ENCODE peak calls at places on chromosome X, in eight cellular contexts. X is colonic mucosa, Y is AG09309, R is fibroblast of villous mesenchyme, P is tibial artery, L is Peyer's patch, U is neural progenitor cell, N is glutamatergic neuron. H is an unnamed sample.

GRCh38 chrX:14694631-14695030 is 165.3 kb downstream of the GLRA2 start:
- DNase-seq in X (no peak), Y (peak), R (peak), P (no peak), L (no peak), U (no peak), N (no peak), H (no peak)

GRCh38 chrX:110265624-110266023 is 52.3 kb downstream of the AMMECR1 start:
- DNase-seq in X (no peak), Y (no peak), R (no peak), P (no peak), L (no peak), U (no peak), N (no peak), H (no peak)

GRCh38 chrX:25597561-25597960 is 540.6 kb upstream of the MAGEB18 start:
- DNase-seq in X (no peak), Y (no peak), R (no peak), P (no peak), L (no peak), U (no peak), N (no peak), H (no peak)

GRCh38 chrX:45709381-45709780 is 508.7 kb upstream of the DIPK2B start:
- DNase-seq in X (no peak), Y (no peak), R (no peak), P (no peak), L (no peak), U (no peak), N (no peak), H (no peak)

GRCh38 chrX:155857561-155857960 is 23.6 kb upstream of the VAMP7 start:
- DNase-seq in X (no peak), Y (no peak), R (peak), P (no peak), L (no peak), U (no peak), N (no peak), H (no peak)

GRCh38 chrX:68929332-68930150 is 100.7 kb downstream of the EFNB1 start:
- DNase-seq in X (no peak), Y (no peak), R (peak), P (no peak), L (no peak), U (no peak), N (no peak), H (no peak)

GRCh38 chrX:1599791-1600405 is 8.5 kb downstream of the AKAP17A start:
- DNase-seq in X (no peak), Y (no peak), R (no peak), P (peak), L (no peak), U (no peak), N (no peak), H (no peak)

GRCh38 chrX:68658530-68658929 is 11.1 kb downstream of the STARD8 start:
- DNase-seq in X (no peak), Y (no peak), R (peak), P (no peak), L (no peak), U (peak), N (peak), H (no peak)

GRCh38 chrX:994780-995179 is 217.7 kb downstream of the CRLF2 start:
- DNase-seq in X (no peak), Y (no peak), R (no peak), P (no peak), L (no peak), U (no peak), N (no peak), H (no peak)

GRCh38 chrX:103629295-103630170 is 758 bp downstream of the TCEAL1 start:
- DNase-seq in X (peak), Y (peak), R (peak), P (peak), L (peak), U (peak), N (peak), H (peak)

GRCh38 chrX:102185967-102186720 is 29.0 kb upstream of the TCP11X1 start:
- DNase-seq in X (no peak), Y (no peak), R (no peak), P (no peak), L (no peak), U (no peak), N (no peak), H (no peak)

GRCh38 chrX:109709129-109709631 is 23.9 kb downstream of the ACSL4 start:
- DNase-seq in X (no peak), Y (no peak), R (peak), P (no peak), L (no peak), U (no peak), N (no peak), H (no peak)

GRCh38 chrX:134469481-134469880 is 9.5 kb downstream of the HPRT1 start:
- DNase-seq in X (no peak), Y (no peak), R (peak), P (no peak), L (no peak), U (no peak), N (no peak), H (no peak)

DNA sequence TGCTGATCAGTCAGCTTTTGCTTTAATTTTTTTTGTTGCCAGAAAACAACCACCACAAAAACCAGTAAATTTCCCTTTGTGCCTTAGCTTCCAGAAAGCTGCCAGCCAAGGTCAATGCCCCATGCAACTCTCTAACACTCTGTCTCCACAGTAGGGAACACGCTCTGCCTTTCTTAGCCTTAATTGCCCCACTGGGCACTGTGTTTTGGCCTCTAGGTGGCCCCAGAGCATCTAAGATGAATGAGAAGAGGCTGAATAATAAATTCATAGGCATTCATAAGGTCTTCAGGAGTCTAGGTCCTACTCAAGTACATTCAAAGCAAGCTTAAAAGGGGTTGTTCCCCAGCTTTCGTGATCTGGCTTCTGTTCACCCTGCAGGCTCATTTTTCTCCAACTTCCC is 57.7 kb upstream of the PASD1 start:
- DNase-seq in X (no peak), Y (no peak), R (no peak), P (no peak), L (no peak), U (peak), N (peak), H (no peak)
- TF ChIP-seq CTCF in X (no peak), Y (no peak), R (peak), P (no peak), L (no peak), U (peak), N (no peak), H (peak)

GRCh38 chrX:49177338-49177833 is 5.7 kb downstream of the PLP2 start:
- DNase-seq in X (peak), Y (no peak), R (peak), P (no peak), L (no peak), U (no peak), N (no peak), H (no peak)
- TF ChIP-seq CTCF in X (no peak), Y (peak), R (peak), P (no peak), L (no peak), U (no peak), N (no peak), H (no peak)

GRCh38 chrX:85113746-85114145 is 110.1 kb downstream of the APOOL start:
- DNase-seq in X (no peak), Y (no peak), R (no peak), P (no peak), L (no peak), U (no peak), N (no peak), H (no peak)

GRCh38 chrX:85114171-85114570 is 110.5 kb downstream of the APOOL start:
- DNase-seq in X (no peak), Y (no peak), R (no peak), P (no peak), L (no peak), U (no peak), N (no peak), H (no peak)

GRCh38 chrX:85112270-85112669 is 108.6 kb downstream of the APOOL start:
- DNase-seq in X (peak), Y (no peak), R (no peak), P (no peak), L (no peak), U (no peak), N (no peak), H (no peak)

GRCh38 chrX:85109235-85109634 is 105.6 kb downstream of the APOOL start:
- DNase-seq in X (no peak), Y (no peak), R (no peak), P (no peak), L (no peak), U (peak), N (peak), H (no peak)

GRCh38 chrX:85111347-85111746 is 107.7 kb downstream of the APOOL start:
- DNase-seq in X (peak), Y (no peak), R (peak), P (no peak), L (no peak), U (no peak), N (no peak), H (no peak)
- TF ChIP-seq CTCF in X (peak), Y (peak), R (peak), P (peak), L (peak), U (peak), N (peak), H (peak)

DNA sequence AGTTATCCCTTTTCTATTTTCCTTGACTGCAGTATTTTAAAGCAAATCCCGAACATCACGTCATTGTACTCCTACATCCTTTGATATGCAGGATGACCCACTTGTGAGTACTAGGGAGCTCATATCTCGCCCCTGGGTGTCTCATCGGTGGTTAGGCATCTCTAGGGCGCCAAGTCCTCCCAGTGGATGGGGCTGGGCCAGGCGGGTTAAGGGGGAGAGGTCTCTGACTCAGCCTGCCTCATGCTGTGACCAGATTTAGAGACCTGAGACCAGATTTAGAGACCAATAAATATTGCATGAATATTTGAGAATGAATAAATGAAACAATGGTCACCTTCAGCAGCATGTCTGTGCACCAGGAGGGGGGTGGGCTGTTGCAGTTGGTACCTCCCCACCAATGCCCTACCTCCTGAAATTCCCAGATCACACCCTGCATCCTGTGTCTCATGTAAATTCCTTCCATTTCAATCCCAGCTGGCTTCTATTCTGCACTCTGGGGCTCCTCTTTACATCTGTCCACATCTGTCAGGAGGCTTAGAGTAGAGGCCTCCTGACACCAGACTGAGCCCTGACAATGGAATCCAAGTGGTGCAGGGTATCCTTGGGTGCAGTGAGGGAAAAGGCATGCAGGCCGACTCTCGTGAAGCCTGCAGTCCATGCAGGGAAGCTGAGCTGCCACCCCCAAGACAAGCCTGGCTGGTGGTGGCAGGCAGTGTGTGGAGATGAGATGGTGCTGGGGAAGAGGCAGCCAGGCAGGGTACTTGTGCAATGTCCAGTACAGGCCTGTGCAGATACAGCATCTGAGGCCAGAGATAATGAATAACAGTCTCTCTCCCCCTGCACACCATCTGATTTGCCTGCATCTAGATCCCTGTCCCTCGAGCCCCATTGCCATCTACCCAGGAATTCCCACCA is 5.2 kb downstream of the APLN start:
- DNase-seq in X (no peak), Y (no peak), R (no peak), P (no peak), L (no peak), U (no peak), N (no peak), H (no peak)
- TF ChIP-seq CTCF in X (no peak), Y (no peak), R (no peak), P (no peak), L (no peak), U (no peak), N (no peak), H (no peak)